ENCODE peak calls at places on chromosomes 4 and X, in nine cellular contexts. Q is AG09319; S is GM23248; J is left kidney; D is stimulated activated CD8-positive, alpha-beta memory T cell treated with anti-CD3 and anti-CD28 coated beads, Interleukin-7, amount 100 ng/mL, for 1 hour; X is retina; R is putamen; I is NCI-H2171; P is pancreas. E is an unnamed sample.

GRCh38 chr4:103292373-103292772 is 94.2 kb upstream of the CENPE start:
- DNase-seq in Q (no peak), S (no peak), J (no peak), D (no peak), X (no peak), R (no peak), I (no peak), P (no peak), E (no peak)

GRCh38 chr4:73669410-73670183 is 49.4 kb upstream of the RASSF6 start:
- DNase-seq in Q (no peak), S (no peak), J (no peak), D (no peak), X (no peak), R (no peak), I (no peak), P (peak; percentile 23), E (no peak)

GRCh38 chrX:17182317-17182716 is 192.7 kb upstream of the NHS start:
- DNase-seq in Q (no peak), S (no peak), J (no peak), D (no peak), X (no peak), R (no peak), I (no peak), P (no peak), E (no peak)

GRCh38 chrX:41616935-41617334 is 71.8 kb upstream of the GPR34 start:
- DNase-seq in Q (no peak), S (no peak), J (no peak), D (no peak), X (no peak), R (peak; percentile 3), I (no peak), P (no peak), E (peak; percentile 11)

GRCh38 chr4:1093391-1094335 is 19.7 kb downstream of the RNF212 start:
- DNase-seq in Q (no peak), S (no peak), J (no peak), D (no peak), X (no peak), R (no peak), I (no peak), P (no peak), E (no peak)

GRCh38 chrX:46727445-46727844 is 31.5 kb downstream of the SLC9A7 start:
- DNase-seq in Q (no peak), S (no peak), J (no peak), D (no peak), X (no peak), R (no peak), I (no peak), P (no peak), E (no peak)

GRCh38 chrX:53268173-53268572 is 13.2 kb downstream of the IQSEC2 start:
- DNase-seq in Q (no peak), S (no peak), J (no peak), D (no peak), X (no peak), R (no peak), I (no peak), P (no peak), E (no peak)

GRCh38 chr4:53119685-53120084 is 246.2 kb downstream of the SCFD2 start:
- DNase-seq in Q (no peak), S (peak; percentile 82), J (peak; percentile 86), D (no peak), X (peak; percentile 18), R (no peak), I (no peak), P (no peak), E (no peak)

GRCh38 chr4:106986486-106986885 is 49.6 kb downstream of the DKK2 start:
- DNase-seq in Q (peak; percentile 11), S (peak; percentile 85), J (no peak), D (no peak), X (no peak), R (no peak), I (no peak), P (no peak), E (peak; percentile 1)

GRCh38 chrX:53471346-53471745 is 37.2 kb upstream of the HSD17B10 start:
- DNase-seq in Q (no peak), S (peak; percentile 26), J (no peak), D (no peak), X (no peak), R (no peak), I (no peak), P (no peak), E (no peak)

GRCh38 chrX:21691512-21692018 is 33.4 kb upstream of the KLHL34 start:
- DNase-seq in Q (no peak), S (peak; percentile 2), J (no peak), D (no peak), X (no peak), R (no peak), I (no peak), P (no peak), E (no peak)

GRCh38 chr4:55184600-55185523 is 59.5 kb upstream of the KDR start:
- DNase-seq in Q (no peak), S (peak; percentile 60), J (peak; percentile 21), D (no peak), X (no peak), R (peak; percentile 13), I (peak; percentile 8), P (no peak), E (no peak)

GRCh38 chr4:155426953-155427352 is 50.2 kb upstream of the MAP9 start:
- DNase-seq in Q (no peak), S (no peak), J (peak; percentile 33), D (no peak), X (no peak), R (no peak), I (no peak), P (no peak), E (no peak)

GRCh38 chr4:40990202-40990898 is 224.0 kb downstream of the APBB2 start:
- DNase-seq in Q (peak; percentile 72), S (peak; percentile 93), J (no peak), D (no peak), X (no peak), R (no peak), I (no peak), P (no peak), E (no peak)

GRCh38 chrX:31988975-31989374 is 917.1 kb upstream of the FTHL17 start:
- DNase-seq in Q (no peak), S (no peak), J (no peak), D (no peak), X (no peak), R (no peak), I (no peak), P (no peak), E (no peak)

GRCh38 chr4:111231281-111231680 is 608.4 kb upstream of the PITX2 start:
- DNase-seq in Q (no peak), S (no peak), J (no peak), D (no peak), X (no peak), R (no peak), I (no peak), P (no peak), E (no peak)

GRCh38 chrX:56563231-56564116 is at the start of gene UBQLN2:
- DNase-seq in Q (peak; percentile 61), S (peak; percentile 85), J (peak; percentile 90), D (peak; percentile 46), X (peak; percentile 89), R (peak; percentile 76), I (peak; percentile 72), P (peak; percentile 72), E (peak; percentile 77)

GRCh38 chr4:168908093-168908492 is 102.0 kb downstream of the CBR4 start:
- DNase-seq in Q (no peak), S (peak; percentile 53), J (no peak), D (no peak), X (no peak), R (no peak), I (no peak), P (no peak), E (no peak)

GRCh38 chrX:74259879-74260491 is 44.0 kb upstream of the ZCCHC13 start:
- DNase-seq in Q (no peak), S (no peak), J (no peak), D (no peak), X (no peak), R (no peak), I (no peak), P (no peak), E (no peak)

GRCh38 chr4:77175201-77175610 is 18.2 kb downstream of the CCNG2 start:
- DNase-seq in Q (no peak), S (no peak), J (no peak), D (no peak), X (peak; percentile 42), R (no peak), I (no peak), P (no peak), E (no peak)

GRCh38 chrX:10239611-10240064 is 82.9 kb downstream of the CLCN4 start:
- DNase-seq in Q (peak; percentile 28), S (peak; percentile 72), J (no peak), D (no peak), X (no peak), R (no peak), I (no peak), P (no peak), E (no peak)

GRCh38 chr4:48340276-48340904 is 939 bp upstream of the SLAIN2 start:
- DNase-seq in Q (no peak), S (peak; percentile 89), J (peak; percentile 70), D (no peak), X (no peak), R (no peak), I (no peak), P (no peak), E (no peak)

GRCh38 chr4:183691006-183691405 is 31.9 kb downstream of the TRAPPC11 start:
- DNase-seq in Q (no peak), S (no peak), J (no peak), D (no peak), X (no peak), R (no peak), I (no peak), P (no peak), E (no peak)

GRCh38 chr4:147336252-147336651 is 144.6 kb upstream of the EDNRA start:
- DNase-seq in Q (no peak), S (peak; percentile 3), J (no peak), D (no peak), X (no peak), R (no peak), I (no peak), P (no peak), E (no peak)

GRCh38 chr4:99921174-99921573 is 25.2 kb downstream of the DNAJB14 start:
- DNase-seq in Q (no peak), S (no peak), J (no peak), D (no peak), X (no peak), R (no peak), I (no peak), P (no peak), E (no peak)

GRCh38 chr4:38091636-38092035 is 131.4 kb downstream of the PTTG2 start:
- DNase-seq in Q (peak; percentile 14), S (peak; percentile 35), J (no peak), D (no peak), X (no peak), R (no peak), I (no peak), P (no peak), E (no peak)

GRCh38 chr4:15469402-15470148 is at the start of gene CC2D2A:
- DNase-seq in Q (no peak), S (peak; percentile 81), J (peak; percentile 90), D (no peak), X (peak; percentile 83), R (no peak), I (no peak), P (peak; percentile 6), E (peak; percentile 42)

GRCh38 chrX:10117301-10117700 is 39.5 kb upstream of the CLCN4 start:
- DNase-seq in Q (no peak), S (no peak), J (no peak), D (no peak), X (no peak), R (no peak), I (no peak), P (no peak), E (no peak)

GRCh38 chr4:7660640-7661039 is 225.9 kb upstream of the PSAPL1 start:
- DNase-seq in Q (no peak), S (no peak), J (no peak), D (no peak), X (no peak), R (no peak), I (no peak), P (no peak), E (no peak)

GRCh38 chr4:742742-743311 is 37.2 kb downstream of the PCGF3 start:
- DNase-seq in Q (no peak), S (peak; percentile 78), J (peak; percentile 69), D (peak; percentile 53), X (peak; percentile 66), R (no peak), I (no peak), P (peak; percentile 33), E (peak; percentile 93)

GRCh38 chr4:44629280-44629866 is 22.1 kb downstream of the YIPF7 start:
- DNase-seq in Q (peak; percentile 8), S (peak; percentile 70), J (peak; percentile 79), D (peak; percentile 1), X (peak; percentile 65), R (peak; percentile 43), I (peak; percentile 7), P (peak; percentile 4), E (peak; percentile 47)

E was measured in SK-N-SH.